ENCODE peak calls at places on chromosomes 6 and 20, in ten cellular contexts. H, D, B, Q, Y, G, J, V, W and O are unnamed samples. For H3K4me1, the result is how much of the 10 kb centered on the place peaks cover.

GRCh38 chr6:163539101-163539762 is 124.7 kb downstream of the QKI start:
- DNase-seq in W (no peak), B (no peak), V (no peak), Y (no peak), H (no peak), J (no peak), D (no peak), Q (no peak), G (no peak), O (no peak)

GRCh38 chr6:35508542-35508941 is 4.2 kb downstream of the TULP1 start:
- DNase-seq in H (no peak), Y (no peak), W (no peak), G (no peak), V (no peak), D (no peak), B (no peak), J (no peak), Q (no peak), O (no peak)

GRCh38 chr20:4084096-4084495 is 68.7 kb upstream of the RNF24 start:
- DNase-seq in H (no peak), B (no peak), Y (no peak), J (no peak), D (no peak), V (no peak), W (no peak), G (no peak), Q (no peak), O (peak)

GRCh38 chr6:113927001-113927400 is 43.9 kb downstream of the HDAC2 start:
- DNase-seq in V (no peak), Q (no peak), Y (no peak), J (no peak), G (no peak), H (no peak), W (no peak), D (no peak), B (no peak), O (no peak)

GRCh38 chr6:122673345-122673961 is 63.2 kb downstream of the PKIB start:
- DNase-seq in V (no peak), G (no peak), Y (no peak), W (no peak), Q (no peak), B (no peak), H (no peak), D (no peak), J (no peak), O (no peak)

GRCh38 chr6:115680621-115681020 is 380.1 kb downstream of the FRK start:
- DNase-seq in B (no peak), V (no peak), W (no peak), G (no peak), D (no peak), Q (no peak), J (no peak), Y (no peak), H (no peak), O (no peak)

GRCh38 chr20:37408202-37408929 is 62.4 kb downstream of the SRC start:
- DNase-seq in G (no peak), D (no peak), J (no peak), V (no peak), W (peak), B (no peak), Y (no peak), H (no peak), Q (no peak), O (no peak)

GRCh38 chr6:2433686-2434085 is 188.3 kb upstream of the GMDS start:
- DNase-seq in Q (no peak), V (no peak), H (no peak), J (no peak), B (no peak), G (peak), D (no peak), Y (no peak), W (no peak), O (no peak)

GRCh38 chr20:46357030-46357514 is 48.8 kb upstream of the CDH22 start:
- DNase-seq in B (peak), W (no peak), G (no peak), Y (no peak), D (peak), H (no peak), J (no peak), V (no peak), Q (no peak), O (no peak)

GRCh38 chr6:106360989-106361430 is 493 bp downstream of the CRYBG1 start:
- DNase-seq in J (no peak), B (no peak), W (peak), Y (peak), H (no peak), D (no peak), V (peak), Q (no peak), G (peak), O (no peak)

GRCh38 chr6:2659882-2660281 is 90.8 kb downstream of the MYLK4 start:
- DNase-seq in B (no peak), V (no peak), J (no peak), D (no peak), G (no peak), W (peak), H (no peak), Y (no peak), Q (peak), O (no peak)

GRCh38 chr20:54335299-54335698 is 127.4 kb downstream of the PFDN4 start:
- DNase-seq in G (no peak), H (no peak), V (no peak), Y (no peak), J (no peak), D (no peak), B (no peak), W (peak), Q (no peak), O (no peak)

GRCh38 chr20:14415492-14415891 is 78.1 kb upstream of the FLRT3 start:
- DNase-seq in V (no peak), J (no peak), D (no peak), Q (no peak), Y (no peak), B (no peak), G (no peak), W (no peak), H (no peak), O (no peak)

GRCh38 chr6:55046869-55047422 is 127.4 kb upstream of the HCRTR2 start:
- DNase-seq in Y (no peak), B (no peak), J (peak), V (no peak), Q (no peak), G (no peak), D (no peak), H (no peak), W (no peak), O (no peak)

GRCh38 chr6:38234934-38235678 is 404.6 kb downstream of the BTBD9 start:
- DNase-seq in G (no peak), H (no peak), V (no peak), D (no peak), Y (no peak), B (no peak), J (no peak), Q (no peak), W (no peak), O (no peak)

GRCh38 chr6:21745543-21746337 is 152.2 kb downstream of the SOX4 start:
- DNase-seq in Q (no peak), V (no peak), H (no peak), Y (no peak), J (no peak), W (no peak), G (no peak), B (no peak), D (no peak), O (no peak)

GRCh38 chr6:4664117-4664626 is 112.0 kb upstream of the CDYL start:
- DNase-seq in G (no peak), J (no peak), D (peak), W (peak), B (no peak), V (no peak), H (peak), Q (no peak), Y (peak), O (peak)

GRCh38 chr6:68226460-68226859 is 408.6 kb upstream of the ADGRB3 start:
- DNase-seq in G (no peak), Y (no peak), W (no peak), H (no peak), B (no peak), V (no peak), D (no peak), J (peak), Q (no peak), O (no peak)

GRCh38 chr20:63374532-63374931 is 13.4 kb upstream of the CHRNA4 start:
- DNase-seq in H (no peak), Y (no peak), B (no peak), D (no peak), G (no peak), J (no peak), V (no peak), Q (no peak), W (no peak), O (no peak)

GRCh38 chr6:56244089-56244488 is 3.3 kb downstream of the COL21A1 start:
- DNase-seq in B (no peak), Y (no peak), J (no peak), W (no peak), G (no peak), D (no peak), Q (no peak), V (no peak), H (no peak), O (no peak)

GRCh38 chr20:45041464-45042337 is 59.2 kb downstream of the KCNS1 start:
- DNase-seq in H (no peak), Q (peak), D (no peak), Y (no peak), W (peak), G (no peak), V (no peak), B (no peak), J (peak), O (no peak)

GRCh38 chr6:166206510-166207389 is 39.1 kb upstream of the TBXT start:
- DNase-seq in G (no peak), V (no peak), H (no peak), Y (no peak), Q (no peak), W (no peak), D (no peak), B (no peak), J (no peak), O (no peak)

GRCh38 chr20:9710685-9711084 is 128.2 kb downstream of the PAK5 start:
- DNase-seq in V (no peak), B (no peak), J (no peak), G (no peak), W (no peak), Q (no peak), Y (no peak), H (no peak), D (no peak), O (no peak)

GRCh38 chr20:18003897-18004296 is 35.1 kb downstream of the MGME1 start:
- DNase-seq in J (no peak), D (no peak), W (no peak), Q (no peak), B (no peak), H (no peak), V (no peak), Y (no peak), G (no peak), O (no peak)

GRCh38 chr6:144895890-144896289 is 610.8 kb downstream of the UTRN start:
- DNase-seq in H (no peak), D (no peak), J (peak), G (no peak), B (no peak), Q (no peak), W (no peak), Y (no peak), V (no peak), O (no peak)

DNA sequence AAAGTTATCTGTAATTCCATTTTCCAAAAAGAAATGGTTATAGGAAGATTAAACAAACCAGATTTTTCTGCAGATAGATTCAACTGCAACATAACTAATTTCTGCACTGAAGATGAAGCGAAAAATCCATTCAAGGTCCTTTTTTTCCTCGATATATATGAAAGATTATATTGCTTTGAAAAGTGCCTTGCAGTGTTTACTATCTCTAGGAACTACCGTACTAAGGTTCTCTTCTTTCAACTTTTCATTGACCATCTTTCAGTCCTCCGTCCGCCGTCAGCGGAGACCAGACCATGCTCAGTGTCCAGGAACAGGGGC is 545 bp downstream of the ZNF322 start:
- DNase-seq in B (no peak), D (no peak), W (no peak), Q (no peak), H (no peak), Y (no peak), G (no peak), J (no peak), V (no peak), O (no peak)
- H3K4me3 ChIP-seq in B (peak), D (peak), W (peak), Q (peak), H (peak), Y (peak), G (peak), J (peak), V (peak), O (peak)

DNA sequence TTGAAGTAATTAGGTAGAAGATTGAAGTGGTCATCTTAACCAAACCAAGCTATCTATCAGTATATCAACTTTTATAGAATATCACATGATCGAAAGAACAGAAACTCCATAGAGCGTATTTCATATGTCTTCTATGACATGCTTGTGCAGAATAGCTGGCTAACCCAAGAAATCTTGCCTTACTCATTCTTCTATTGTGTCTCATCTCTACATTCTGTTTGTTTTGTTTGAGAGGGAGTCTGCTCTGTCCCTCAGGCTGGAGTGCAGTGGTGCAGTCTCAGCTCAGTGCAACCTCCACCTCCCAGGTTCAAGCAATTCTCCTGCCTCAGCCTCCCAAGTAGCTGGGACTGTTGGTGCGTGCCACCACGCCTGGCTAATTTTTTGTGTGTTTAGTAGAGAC is 10.6 kb downstream of the TAB2 start:
- DNase-seq in D (no peak), V (no peak), Q (no peak), G (no peak), J (no peak), Y (no peak), B (no peak), W (no peak), H (no peak), O (no peak)
- H3K4me1 ChIP-seq in D (under half), V (half or more), Q (half or more), G (under half), J (under half), Y (under half), B (under half), W (under half), H (under half), O (under half)

GRCh38 chr6:134171517-134171916 is 119.1 kb upstream of the SLC2A12 start:
- DNase-seq in Q (no peak), J (no peak), W (no peak), V (no peak), Y (no peak), D (no peak), H (no peak), B (no peak), G (no peak), O (no peak)
- H3K4me3 ChIP-seq in Q (peak), J (no peak), W (peak), V (peak), Y (no peak), D (no peak), H (peak), B (peak), G (peak), O (peak)

GRCh38 chr6:154754152-154754551 is 20.9 kb downstream of the SCAF8 start:
- DNase-seq in J (no peak), Q (no peak), B (peak), W (peak), G (no peak), V (no peak), Y (no peak), H (no peak), D (no peak), O (no peak)

GRCh38 chr6:154757352-154758095 is 24.3 kb downstream of the SCAF8 start:
- DNase-seq in Y (no peak), B (no peak), G (no peak), V (no peak), D (no peak), J (no peak), H (no peak), W (no peak), Q (no peak), O (no peak)

GRCh38 chr6:154763650-154764049 is 30.4 kb downstream of the SCAF8 start:
- DNase-seq in V (no peak), H (no peak), G (no peak), Y (no peak), J (no peak), Q (no peak), D (no peak), W (peak), B (no peak), O (no peak)

GRCh38 chr6:154758125-154758524 is 24.9 kb downstream of the SCAF8 start:
- DNase-seq in W (no peak), G (no peak), D (no peak), H (no peak), V (no peak), Q (no peak), B (no peak), J (no peak), Y (no peak), O (no peak)
- H3K4me1 ChIP-seq in W (under half), G (under half), D (under half), H (under half), V (under half), Q (under half), B (under half), J (under half), Y (under half), O (under half)